ENCODE peak calls at places on chromosomes 5 and 9, in four cellular contexts. One of them, this sample, is unnamed.

GRCh38 chr9:116157436-116158138 is 4.0 kb downstream of the PAPPA start:
- DNase-seq in activated CD4-positive, alpha-beta T cell treated with anti-CD3 and anti-CD28 coated beads, Interleukin-2, amount 50 U/mL, for 1 hour: no peak
- DNase-seq in mesendoderm: peak
- DNase-seq in foreskin fibroblast: peak
- DNase-seq in this sample: peak

GRCh38 chr5:1479066-1479465 is 33.8 kb upstream of the SLC6A3 start:
- DNase-seq in activated CD4-positive, alpha-beta T cell treated with anti-CD3 and anti-CD28 coated beads, Interleukin-2, amount 50 U/mL, for 1 hour: no peak
- DNase-seq in mesendoderm: no peak
- DNase-seq in foreskin fibroblast: no peak
- DNase-seq in this sample: no peak

GRCh38 chr9:2663486-2663885 is 41.9 kb downstream of the VLDLR start:
- DNase-seq in activated CD4-positive, alpha-beta T cell treated with anti-CD3 and anti-CD28 coated beads, Interleukin-2, amount 50 U/mL, for 1 hour: no peak
- DNase-seq in mesendoderm: no peak
- DNase-seq in foreskin fibroblast: peak
- DNase-seq in this sample: no peak

GRCh38 chr5:35811108-35811741 is 45.5 kb upstream of the IL7R start:
- DNase-seq in activated CD4-positive, alpha-beta T cell treated with anti-CD3 and anti-CD28 coated beads, Interleukin-2, amount 50 U/mL, for 1 hour: no peak
- DNase-seq in mesendoderm: no peak
- DNase-seq in foreskin fibroblast: no peak
- DNase-seq in this sample: no peak

GRCh38 chr5:113825143-113825542 is 311.6 kb downstream of the YTHDC2 start:
- DNase-seq in activated CD4-positive, alpha-beta T cell treated with anti-CD3 and anti-CD28 coated beads, Interleukin-2, amount 50 U/mL, for 1 hour: no peak
- DNase-seq in mesendoderm: peak
- DNase-seq in foreskin fibroblast: no peak
- DNase-seq in this sample: no peak

GRCh38 chr9:81574399-81574798 is 114.9 kb downstream of the TLE1 start:
- DNase-seq in activated CD4-positive, alpha-beta T cell treated with anti-CD3 and anti-CD28 coated beads, Interleukin-2, amount 50 U/mL, for 1 hour: no peak
- DNase-seq in mesendoderm: no peak
- DNase-seq in foreskin fibroblast: peak
- DNase-seq in this sample: no peak

GRCh38 chr5:93610581-93611167 is 27.7 kb downstream of the NR2F1 start:
- DNase-seq in activated CD4-positive, alpha-beta T cell treated with anti-CD3 and anti-CD28 coated beads, Interleukin-2, amount 50 U/mL, for 1 hour: no peak
- DNase-seq in mesendoderm: no peak
- DNase-seq in foreskin fibroblast: no peak
- DNase-seq in this sample: no peak

GRCh38 chr9:107404086-107404590 is 85.4 kb downstream of the KLF4 start:
- DNase-seq in activated CD4-positive, alpha-beta T cell treated with anti-CD3 and anti-CD28 coated beads, Interleukin-2, amount 50 U/mL, for 1 hour: no peak
- DNase-seq in mesendoderm: no peak
- DNase-seq in foreskin fibroblast: no peak
- DNase-seq in this sample: no peak

GRCh38 chr5:169064093-169064492 is 236.8 kb downstream of the SLIT3 start:
- DNase-seq in activated CD4-positive, alpha-beta T cell treated with anti-CD3 and anti-CD28 coated beads, Interleukin-2, amount 50 U/mL, for 1 hour: no peak
- DNase-seq in mesendoderm: no peak
- DNase-seq in foreskin fibroblast: peak
- DNase-seq in this sample: no peak

GRCh38 chr9:27292646-27293045 is 4.3 kb downstream of the EQTN start:
- DNase-seq in activated CD4-positive, alpha-beta T cell treated with anti-CD3 and anti-CD28 coated beads, Interleukin-2, amount 50 U/mL, for 1 hour: no peak
- DNase-seq in mesendoderm: no peak
- DNase-seq in foreskin fibroblast: peak
- DNase-seq in this sample: no peak

GRCh38 chr5:61307611-61308010 is 24.4 kb upstream of the ZSWIM6 start:
- DNase-seq in activated CD4-positive, alpha-beta T cell treated with anti-CD3 and anti-CD28 coated beads, Interleukin-2, amount 50 U/mL, for 1 hour: no peak
- DNase-seq in mesendoderm: no peak
- DNase-seq in foreskin fibroblast: peak
- DNase-seq in this sample: no peak

GRCh38 chr9:126719677-126720435 is 85.0 kb upstream of the ZBTB43 start:
- DNase-seq in activated CD4-positive, alpha-beta T cell treated with anti-CD3 and anti-CD28 coated beads, Interleukin-2, amount 50 U/mL, for 1 hour: peak
- DNase-seq in mesendoderm: peak
- DNase-seq in foreskin fibroblast: peak
- DNase-seq in this sample: peak

GRCh38 chr5:31663519-31663918 is 24.6 kb downstream of the PDZD2 start:
- DNase-seq in activated CD4-positive, alpha-beta T cell treated with anti-CD3 and anti-CD28 coated beads, Interleukin-2, amount 50 U/mL, for 1 hour: no peak
- DNase-seq in mesendoderm: no peak
- DNase-seq in foreskin fibroblast: no peak
- DNase-seq in this sample: no peak

GRCh38 chr5:149732500-149733128 is 2.5 kb downstream of the PPARGC1B start:
- DNase-seq in activated CD4-positive, alpha-beta T cell treated with anti-CD3 and anti-CD28 coated beads, Interleukin-2, amount 50 U/mL, for 1 hour: no peak
- DNase-seq in mesendoderm: peak
- DNase-seq in foreskin fibroblast: peak
- DNase-seq in this sample: no peak

GRCh38 chr9:38622961-38623360 is 2.6 kb upstream of the ANKRD18A start:
- DNase-seq in activated CD4-positive, alpha-beta T cell treated with anti-CD3 and anti-CD28 coated beads, Interleukin-2, amount 50 U/mL, for 1 hour: no peak
- DNase-seq in mesendoderm: no peak
- DNase-seq in foreskin fibroblast: no peak
- DNase-seq in this sample: no peak

GRCh38 chr5:97425511-97425910 is 242.5 kb upstream of the RIOK2 start:
- DNase-seq in activated CD4-positive, alpha-beta T cell treated with anti-CD3 and anti-CD28 coated beads, Interleukin-2, amount 50 U/mL, for 1 hour: no peak
- DNase-seq in mesendoderm: peak
- DNase-seq in foreskin fibroblast: peak
- DNase-seq in this sample: no peak

GRCh38 chr5:127754259-127754658 is 51.1 kb downstream of the CCDC192 start:
- DNase-seq in activated CD4-positive, alpha-beta T cell treated with anti-CD3 and anti-CD28 coated beads, Interleukin-2, amount 50 U/mL, for 1 hour: no peak
- DNase-seq in mesendoderm: no peak
- DNase-seq in foreskin fibroblast: peak
- DNase-seq in this sample: peak

GRCh38 chr5:168679515-168679920 is 100.3 kb upstream of the PANK3 start:
- DNase-seq in activated CD4-positive, alpha-beta T cell treated with anti-CD3 and anti-CD28 coated beads, Interleukin-2, amount 50 U/mL, for 1 hour: peak
- DNase-seq in mesendoderm: peak
- DNase-seq in foreskin fibroblast: peak
- DNase-seq in this sample: peak

GRCh38 chr5:124544366-124545055 is 201.9 kb downstream of the ZNF608 start:
- DNase-seq in activated CD4-positive, alpha-beta T cell treated with anti-CD3 and anti-CD28 coated beads, Interleukin-2, amount 50 U/mL, for 1 hour: no peak
- DNase-seq in mesendoderm: peak
- DNase-seq in foreskin fibroblast: peak
- DNase-seq in this sample: peak

GRCh38 chr9:87792831-87793288 is 66.9 kb downstream of the CTSL start:
- DNase-seq in activated CD4-positive, alpha-beta T cell treated with anti-CD3 and anti-CD28 coated beads, Interleukin-2, amount 50 U/mL, for 1 hour: no peak
- DNase-seq in mesendoderm: peak
- DNase-seq in foreskin fibroblast: peak
- DNase-seq in this sample: peak

GRCh38 chr5:180688326-180689070 is 39.1 kb upstream of the FLT4 start:
- DNase-seq in activated CD4-positive, alpha-beta T cell treated with anti-CD3 and anti-CD28 coated beads, Interleukin-2, amount 50 U/mL, for 1 hour: no peak
- DNase-seq in mesendoderm: no peak
- DNase-seq in foreskin fibroblast: no peak
- DNase-seq in this sample: no peak

GRCh38 chr5:59760798-59761348 is 132.7 kb downstream of the PDE4D start:
- DNase-seq in activated CD4-positive, alpha-beta T cell treated with anti-CD3 and anti-CD28 coated beads, Interleukin-2, amount 50 U/mL, for 1 hour: no peak
- DNase-seq in mesendoderm: no peak
- DNase-seq in foreskin fibroblast: peak
- DNase-seq in this sample: no peak

GRCh38 chr5:71703941-71704340 is 15.1 kb upstream of the CARTPT start:
- DNase-seq in activated CD4-positive, alpha-beta T cell treated with anti-CD3 and anti-CD28 coated beads, Interleukin-2, amount 50 U/mL, for 1 hour: no peak
- DNase-seq in mesendoderm: peak
- DNase-seq in foreskin fibroblast: no peak
- DNase-seq in this sample: peak

GRCh38 chr5:106089073-106089472 is 1581.7 kb downstream of the EFNA5 start:
- DNase-seq in activated CD4-positive, alpha-beta T cell treated with anti-CD3 and anti-CD28 coated beads, Interleukin-2, amount 50 U/mL, for 1 hour: no peak
- DNase-seq in mesendoderm: no peak
- DNase-seq in foreskin fibroblast: no peak
- DNase-seq in this sample: no peak

GRCh38 chr5:59485104-59485503 is 408.4 kb downstream of the PDE4D start:
- DNase-seq in activated CD4-positive, alpha-beta T cell treated with anti-CD3 and anti-CD28 coated beads, Interleukin-2, amount 50 U/mL, for 1 hour: no peak
- DNase-seq in mesendoderm: no peak
- DNase-seq in foreskin fibroblast: peak
- DNase-seq in this sample: no peak

GRCh38 chr9:116658265-116658664 is 28.8 kb upstream of the TRIM32 start:
- DNase-seq in activated CD4-positive, alpha-beta T cell treated with anti-CD3 and anti-CD28 coated beads, Interleukin-2, amount 50 U/mL, for 1 hour: no peak
- DNase-seq in mesendoderm: no peak
- DNase-seq in foreskin fibroblast: no peak
- DNase-seq in this sample: no peak

This sample was measured in islet precursor cell.